ENCODE peak calls at places on chromosome X, in eight cellular contexts. T is activated CD4-positive, CD25-positive, alpha-beta regulatory T cell treated with anti-CD3 and anti-CD28 coated beads, Interleukin-2, amount 50 U/mL, for 24 hours; W is psoas muscle; L is left cardiac atrium; R is sciatic nerve; F is HCT116; D is CD8-positive, alpha-beta T cell; V is mucosa of descending colon. S is an unnamed sample.

GRCh38 chrX:6695717-6696116 is 160.8 kb upstream of the VCX3A start:
- ATAC-seq in T (no peak), W (no peak), L (no peak), R (no peak), F (no peak), D (no peak), V (no peak), S (no peak)

GRCh38 chrX:20060961-20061868 is 55.5 kb downstream of the MAP7D2 start:
- ATAC-seq in T (peak), W (no peak), L (no peak), R (peak), F (no peak), D (peak), V (peak), S (no peak)

GRCh38 chrX:130975947-130976346 is 72.9 kb upstream of the ENOX2 start:
- ATAC-seq in T (no peak), W (peak), L (peak), R (no peak), F (peak), D (no peak), V (peak), S (no peak)

GRCh38 chrX:70166601-70167590 is 10.4 kb upstream of the DGAT2L6 start:
- ATAC-seq in T (no peak), W (no peak), L (no peak), R (no peak), F (peak), D (no peak), V (no peak), S (no peak)

GRCh38 chrX:48540015-48540350 is 469 bp downstream of the TBC1D25 start:
- ATAC-seq in T (peak), W (peak), L (peak), R (peak), F (peak), D (peak), V (peak), S (peak)

GRCh38 chrX:102964941-102965340 is 27.9 kb downstream of the RAB40AL start:
- ATAC-seq in T (no peak), W (no peak), L (no peak), R (no peak), F (no peak), D (no peak), V (no peak), S (no peak)

GRCh38 chrX:44651347-44651746 is 108.7 kb upstream of the FUNDC1 start:
- ATAC-seq in T (no peak), W (peak), L (no peak), R (no peak), F (peak), D (no peak), V (no peak), S (no peak)

GRCh38 chrX:130539721-130540321 is 138.0 kb downstream of the RBMX2 start:
- ATAC-seq in T (no peak), W (no peak), L (no peak), R (peak), F (peak), D (no peak), V (peak), S (no peak)

GRCh38 chrX:19810809-19811208 is 76.6 kb downstream of the SH3KBP1 start:
- ATAC-seq in T (peak), W (no peak), L (peak), R (peak), F (no peak), D (no peak), V (peak), S (peak)

GRCh38 chrX:3345281-3346081 is 971 bp downstream of the MXRA5 start:
- ATAC-seq in T (no peak), W (peak), L (peak), R (peak), F (no peak), D (no peak), V (peak), S (peak)

GRCh38 chrX:118356154-118356701 is 10.3 kb downstream of the WDR44 start:
- ATAC-seq in T (no peak), W (no peak), L (no peak), R (no peak), F (no peak), D (no peak), V (no peak), S (no peak)

GRCh38 chrX:45622538-45622937 is 421.9 kb upstream of the DIPK2B start:
- ATAC-seq in T (no peak), W (no peak), L (no peak), R (no peak), F (no peak), D (no peak), V (no peak), S (no peak)

GRCh38 chrX:73508861-73509260 is 54.1 kb upstream of the CHIC1 start:
- ATAC-seq in T (no peak), W (no peak), L (no peak), R (no peak), F (no peak), D (no peak), V (no peak), S (no peak)

GRCh38 chrX:39759526-39760224 is 338.1 kb downstream of the BCOR start:
- ATAC-seq in T (no peak), W (no peak), L (peak), R (peak), F (no peak), D (no peak), V (peak), S (peak)

GRCh38 chrX:50711907-50712306 is 102.1 kb downstream of the SHROOM4 start:
- ATAC-seq in T (no peak), W (no peak), L (no peak), R (no peak), F (no peak), D (no peak), V (no peak), S (no peak)

GRCh38 chrX:48779399-48779798 is 7.0 kb upstream of the GATA1 start:
- ATAC-seq in T (no peak), W (no peak), L (no peak), R (no peak), F (no peak), D (no peak), V (no peak), S (no peak)

GRCh38 chrX:39133971-39134370 is 332.7 kb downstream of the MID1IP1 start:
- ATAC-seq in T (peak), W (no peak), L (no peak), R (no peak), F (peak), D (no peak), V (peak), S (no peak)

GRCh38 chrX:97117572-97117971 is 233.9 kb downstream of the RPA4 start:
- ATAC-seq in T (no peak), W (no peak), L (no peak), R (no peak), F (no peak), D (no peak), V (no peak), S (no peak)

GRCh38 chrX:20591246-20591645 is 324.5 kb upstream of the RPS6KA3 start:
- ATAC-seq in T (no peak), W (no peak), L (no peak), R (no peak), F (no peak), D (no peak), V (no peak), S (no peak)

GRCh38 chrX:70013483-70014222 is 36.1 kb downstream of the AWAT2 start:
- ATAC-seq in T (no peak), W (peak), L (peak), R (peak), F (no peak), D (no peak), V (peak), S (peak)

GRCh38 chrX:16778545-16778944 is 7.7 kb upstream of the TXLNG start:
- ATAC-seq in T (no peak), W (no peak), L (no peak), R (peak), F (no peak), D (no peak), V (no peak), S (no peak)

GRCh38 chrX:153502131-153502530 is 7.4 kb downstream of the BGN start:
- ATAC-seq in T (no peak), W (no peak), L (no peak), R (no peak), F (no peak), D (no peak), V (no peak), S (no peak)

GRCh38 chrX:87873347-87873941 is 355.8 kb downstream of the KLHL4 start:
- ATAC-seq in T (no peak), W (no peak), L (no peak), R (no peak), F (no peak), D (no peak), V (no peak), S (no peak)

GRCh38 chrX:98191003-98191402 is 1307.3 kb downstream of the RPA4 start:
- ATAC-seq in T (no peak), W (no peak), L (no peak), R (no peak), F (no peak), D (no peak), V (no peak), S (no peak)

GRCh38 chrX:136206916-136207315 is 44.3 kb downstream of the MAP7D3 start:
- ATAC-seq in T (no peak), W (no peak), L (no peak), R (no peak), F (no peak), D (no peak), V (no peak), S (no peak)

GRCh38 chrX:124238268-124238667 is 94.2 kb upstream of the TEX13D start:
- ATAC-seq in T (peak), W (no peak), L (no peak), R (no peak), F (no peak), D (no peak), V (no peak), S (no peak)

GRCh38 chrX:153635788-153636668 is 11.0 kb upstream of the DUSP9 start:
- ATAC-seq in T (no peak), W (no peak), L (no peak), R (no peak), F (peak), D (peak), V (peak), S (no peak)

GRCh38 chrX:132118361-132118760 is 9.5 kb downstream of the FRMD7 start:
- ATAC-seq in T (no peak), W (no peak), L (no peak), R (no peak), F (peak), D (no peak), V (no peak), S (no peak)

GRCh38 chrX:50622751-50623150 is 152.1 kb upstream of the DGKK start:
- ATAC-seq in T (no peak), W (no peak), L (no peak), R (no peak), F (no peak), D (no peak), V (no peak), S (no peak)

S was measured in gastroesophageal sphincter.